ENCODE peak calls at places on chromosomes 7 and 10, in four cellular contexts. U is pons, Z is NCI-H2081 treated with DMSO at 0.1 percent for 48 hours, L is HFFc6. P is an unnamed sample.

GRCh38 chr7:41977165-41977651 is 259.8 kb downstream of the GLI3 start:
- DNase-seq in U (peak), Z (no peak), L (peak), P (peak)

GRCh38 chr10:63077800-63078199 is 55.3 kb upstream of the NRBF2 start:
- DNase-seq in Z (no peak), U (no peak), L (no peak), P (no peak)

GRCh38 chr10:71933651-71934050 is 30.5 kb upstream of the CHST3 start:
- DNase-seq in Z (no peak), L (no peak), U (no peak), P (no peak)

GRCh38 chr10:80518807-80519360 is 18.8 kb upstream of the SH2D4B start:
- DNase-seq in L (no peak), Z (no peak), U (no peak), P (no peak)

GRCh38 chr10:127905623-127906261 is 1.2 kb upstream of the PTPRE start:
- DNase-seq in U (no peak), Z (no peak), L (no peak), P (no peak)

GRCh38 chr10:100392686-100393003 is 45.6 kb downstream of the SCD start:
- DNase-seq in Z (no peak), U (no peak), L (no peak), P (no peak)

GRCh38 chr10:35259769-35260397 is 76.4 kb upstream of the CCNY start:
- DNase-seq in Z (no peak), U (no peak), L (peak), P (no peak)

GRCh38 chr7:150351587-150352194 is 10.3 kb upstream of the RARRES2 start:
- DNase-seq in Z (no peak), U (no peak), L (no peak), P (no peak)

GRCh38 chr7:120991570-120991969 is 3.1 kb downstream of the CPED1 start:
- DNase-seq in Z (no peak), L (peak), U (no peak), P (no peak)

GRCh38 chr7:37411444-37412034 is 37.1 kb downstream of the ELMO1 start:
- DNase-seq in Z (no peak), L (no peak), U (no peak), P (no peak)